ENCODE peak calls at places on chromosomes 3 and 15, in six cellular contexts. One of them, this sample, is unnamed.

GRCh38 chr3:149215474-149215873 is 6.2 kb downstream of the CP start:
- DNase-seq in psoas muscle: no peak
- DNase-seq in ovary: no peak
- DNase-seq in heart right ventricle: no peak
- DNase-seq in K562: no peak
- DNase-seq in IMR-90: no peak
- DNase-seq in this sample: no peak

GRCh38 chr3:134710313-134710680 is 59.5 kb upstream of the KY start:
- DNase-seq in IMR-90: no peak
- DNase-seq in psoas muscle: no peak
- DNase-seq in ovary: no peak
- DNase-seq in heart right ventricle: no peak
- DNase-seq in K562: no peak
- DNase-seq in this sample: no peak

GRCh38 chr3:123112232-123112631 is 45.4 kb downstream of the PDIA5 start:
- DNase-seq in K562: no peak
- DNase-seq in heart right ventricle: no peak
- DNase-seq in ovary: no peak
- DNase-seq in psoas muscle: no peak
- DNase-seq in IMR-90: no peak
- DNase-seq in this sample: no peak

GRCh38 chr3:196868297-196868661 is 559 bp downstream of the SENP5 start:
- DNase-seq in IMR-90: peak
- DNase-seq in heart right ventricle: peak
- DNase-seq in ovary: no peak
- DNase-seq in K562: peak
- DNase-seq in psoas muscle: peak
- DNase-seq in this sample: peak

GRCh38 chr3:15611018-15611417 is 9.5 kb downstream of the BTD start:
- DNase-seq in K562: no peak
- DNase-seq in heart right ventricle: no peak
- DNase-seq in psoas muscle: no peak
- DNase-seq in ovary: no peak
- DNase-seq in IMR-90: no peak
- DNase-seq in this sample: no peak

GRCh38 chr3:23580337-23580736 is 225.4 kb upstream of the UBE2E1 start:
- DNase-seq in IMR-90: peak
- DNase-seq in heart right ventricle: no peak
- DNase-seq in psoas muscle: no peak
- DNase-seq in K562: no peak
- DNase-seq in ovary: no peak
- DNase-seq in this sample: peak

GRCh38 chr15:98663045-98663444 is 14.7 kb downstream of the IGF1R start:
- DNase-seq in heart right ventricle: no peak
- DNase-seq in psoas muscle: no peak
- DNase-seq in K562: no peak
- DNase-seq in IMR-90: no peak
- DNase-seq in ovary: no peak
- DNase-seq in this sample: no peak

GRCh38 chr3:195613468-195614069 is 29.8 kb upstream of the APOD start:
- DNase-seq in IMR-90: peak
- DNase-seq in ovary: no peak
- DNase-seq in psoas muscle: no peak
- DNase-seq in K562: no peak
- DNase-seq in heart right ventricle: no peak
- DNase-seq in this sample: peak

GRCh38 chr3:37031115-37031682 is 37.9 kb downstream of the MLH1 start:
- DNase-seq in ovary: peak
- DNase-seq in K562: no peak
- DNase-seq in IMR-90: peak
- DNase-seq in psoas muscle: no peak
- DNase-seq in heart right ventricle: no peak
- DNase-seq in this sample: no peak

GRCh38 chr3:27345493-27345892 is 23.7 kb downstream of the NEK10 start:
- DNase-seq in ovary: no peak
- DNase-seq in heart right ventricle: no peak
- DNase-seq in psoas muscle: no peak
- DNase-seq in IMR-90: no peak
- DNase-seq in K562: no peak
- DNase-seq in this sample: no peak

GRCh38 chr3:147049901-147050300 is 356.4 kb downstream of the ZIC4 start:
- DNase-seq in psoas muscle: no peak
- DNase-seq in IMR-90: no peak
- DNase-seq in K562: no peak
- DNase-seq in ovary: no peak
- DNase-seq in heart right ventricle: no peak
- DNase-seq in this sample: no peak

GRCh38 chr15:99495430-99496301 is 70.1 kb upstream of the MEF2A start:
- DNase-seq in IMR-90: peak
- DNase-seq in psoas muscle: no peak
- DNase-seq in ovary: no peak
- DNase-seq in heart right ventricle: no peak
- DNase-seq in K562: no peak
- DNase-seq in this sample: no peak

GRCh38 chr15:48507416-48508065 is 138.0 kb downstream of the FBN1 start:
- DNase-seq in K562: peak
- DNase-seq in IMR-90: peak
- DNase-seq in ovary: peak
- DNase-seq in psoas muscle: no peak
- DNase-seq in heart right ventricle: peak
- DNase-seq in this sample: peak

GRCh38 chr15:45157974-45158373 is 28.2 kb downstream of the DUOX1 start:
- DNase-seq in ovary: no peak
- DNase-seq in psoas muscle: no peak
- DNase-seq in IMR-90: peak
- DNase-seq in K562: peak
- DNase-seq in heart right ventricle: no peak
- DNase-seq in this sample: peak

GRCh38 chr15:63983071-63983711 is 63.1 kb downstream of the DAPK2 start:
- DNase-seq in K562: no peak
- DNase-seq in heart right ventricle: no peak
- DNase-seq in ovary: no peak
- DNase-seq in psoas muscle: no peak
- DNase-seq in IMR-90: no peak
- DNase-seq in this sample: no peak

GRCh38 chr15:74845208-74845568 is 2.2 kb upstream of the ULK3 start:
- DNase-seq in heart right ventricle: no peak
- DNase-seq in K562: no peak
- DNase-seq in IMR-90: no peak
- DNase-seq in ovary: no peak
- DNase-seq in psoas muscle: no peak
- DNase-seq in this sample: no peak

GRCh38 chr15:35126236-35126635 is 41.1 kb upstream of the NANOGP8 start:
- DNase-seq in IMR-90: no peak
- DNase-seq in heart right ventricle: no peak
- DNase-seq in psoas muscle: no peak
- DNase-seq in K562: no peak
- DNase-seq in ovary: no peak
- DNase-seq in this sample: no peak

GRCh38 chr3:138477120-138477519 is 42.7 kb downstream of the ESYT3 start:
- DNase-seq in K562: no peak
- DNase-seq in ovary: no peak
- DNase-seq in heart right ventricle: no peak
- DNase-seq in IMR-90: no peak
- DNase-seq in psoas muscle: no peak
- DNase-seq in this sample: no peak

GRCh38 chr3:78765671-78766485 is 1001.9 kb downstream of the ROBO1 start:
- DNase-seq in heart right ventricle: no peak
- DNase-seq in ovary: no peak
- DNase-seq in psoas muscle: no peak
- DNase-seq in K562: no peak
- DNase-seq in IMR-90: no peak
- DNase-seq in this sample: no peak

GRCh38 chr3:87006844-87007439 is 16.0 kb upstream of the VGLL3 start:
- DNase-seq in psoas muscle: no peak
- DNase-seq in heart right ventricle: no peak
- DNase-seq in K562: no peak
- DNase-seq in ovary: no peak
- DNase-seq in IMR-90: peak
- DNase-seq in this sample: no peak

GRCh38 chr3:38105525-38105924 is 31.4 kb downstream of the ACAA1 start:
- DNase-seq in ovary: no peak
- DNase-seq in psoas muscle: no peak
- DNase-seq in K562: no peak
- DNase-seq in IMR-90: no peak
- DNase-seq in heart right ventricle: no peak
- DNase-seq in this sample: no peak

GRCh38 chr3:59572106-59572505 is 522.3 kb upstream of the CFAP20DC start:
- DNase-seq in psoas muscle: no peak
- DNase-seq in heart right ventricle: no peak
- DNase-seq in IMR-90: peak
- DNase-seq in ovary: no peak
- DNase-seq in K562: no peak
- DNase-seq in this sample: no peak

GRCh38 chr3:26202169-26202568 is 412.3 kb downstream of the OXSM start:
- DNase-seq in psoas muscle: no peak
- DNase-seq in IMR-90: no peak
- DNase-seq in ovary: no peak
- DNase-seq in heart right ventricle: no peak
- DNase-seq in K562: no peak
- DNase-seq in this sample: no peak

GRCh38 chr3:12993623-12994356 is 79.4 kb downstream of the IQSEC1 start:
- DNase-seq in heart right ventricle: no peak
- DNase-seq in ovary: no peak
- DNase-seq in psoas muscle: peak
- DNase-seq in IMR-90: no peak
- DNase-seq in K562: peak
- DNase-seq in this sample: no peak

GRCh38 chr15:27219636-27220035 is 248.7 kb downstream of the GABRG3 start:
- DNase-seq in K562: no peak
- DNase-seq in psoas muscle: no peak
- DNase-seq in ovary: no peak
- DNase-seq in heart right ventricle: no peak
- DNase-seq in IMR-90: no peak
- DNase-seq in this sample: no peak

GRCh38 chr3:126285369-126285768 is 71.8 kb downstream of the KLF15 start:
- DNase-seq in heart right ventricle: no peak
- DNase-seq in IMR-90: no peak
- DNase-seq in psoas muscle: no peak
- DNase-seq in ovary: no peak
- DNase-seq in K562: no peak
- DNase-seq in this sample: no peak

GRCh38 chr3:128322030-128323022 is 144.4 kb downstream of the DNAJB8 start:
- DNase-seq in K562: peak
- DNase-seq in ovary: no peak
- DNase-seq in heart right ventricle: peak
- DNase-seq in IMR-90: peak
- DNase-seq in psoas muscle: peak
- DNase-seq in this sample: no peak

GRCh38 chr3:188904670-188905069 is 267.1 kb upstream of the TPRG1 start:
- DNase-seq in K562: no peak
- DNase-seq in psoas muscle: no peak
- DNase-seq in IMR-90: peak
- DNase-seq in ovary: no peak
- DNase-seq in heart right ventricle: no peak
- DNase-seq in this sample: no peak

GRCh38 chr15:67927501-67928156 is 87.8 kb upstream of the RNU6-1 start:
- DNase-seq in heart right ventricle: peak
- DNase-seq in K562: peak
- DNase-seq in psoas muscle: no peak
- DNase-seq in ovary: peak
- DNase-seq in IMR-90: peak
- DNase-seq in this sample: peak

GRCh38 chr3:128620268-128620691 is 30.3 kb downstream of the RPN1 start:
- DNase-seq in heart right ventricle: no peak
- DNase-seq in psoas muscle: no peak
- DNase-seq in IMR-90: no peak
- DNase-seq in ovary: no peak
- DNase-seq in K562: no peak
- DNase-seq in this sample: no peak

GRCh38 chr3:128312271-128312670 is 154.4 kb downstream of the DNAJB8 start:
- DNase-seq in heart right ventricle: no peak
- DNase-seq in K562: no peak
- DNase-seq in IMR-90: no peak
- DNase-seq in psoas muscle: no peak
- DNase-seq in ovary: no peak
- DNase-seq in this sample: no peak

GRCh38 chr15:39919740-39920509 is at the start of gene GPR176:
- DNase-seq in heart right ventricle: peak
- DNase-seq in IMR-90: peak
- DNase-seq in ovary: peak
- DNase-seq in K562: no peak
- DNase-seq in psoas muscle: peak
- DNase-seq in this sample: peak

GRCh38 chr15:31360843-31361763 is 34.5 kb downstream of the KLF13 start:
- DNase-seq in IMR-90: no peak
- DNase-seq in K562: no peak
- DNase-seq in ovary: no peak
- DNase-seq in psoas muscle: no peak
- DNase-seq in heart right ventricle: peak
- DNase-seq in this sample: peak

GRCh38 chr3:64353256-64353655 is 128.0 kb upstream of the PRICKLE2 start:
- DNase-seq in IMR-90: peak
- DNase-seq in psoas muscle: no peak
- DNase-seq in K562: no peak
- DNase-seq in heart right ventricle: no peak
- DNase-seq in ovary: no peak
- DNase-seq in this sample: no peak
- H3K27ac ChIP-seq in IMR-90: peak
- H3K27ac ChIP-seq in psoas muscle: no peak
- H3K27ac ChIP-seq in K562: no peak
- H3K27ac ChIP-seq in heart right ventricle: no peak
- H3K27ac ChIP-seq in ovary: no peak
- H3K27ac ChIP-seq in this sample: no peak

GRCh38 chr3:50983887-50984286 is 309.2 kb downstream of the DOCK3 start:
- DNase-seq in psoas muscle: no peak
- DNase-seq in heart right ventricle: no peak
- DNase-seq in IMR-90: no peak
- DNase-seq in K562: no peak
- DNase-seq in ovary: no peak
- DNase-seq in this sample: no peak

GRCh38 chr3:50982540-50983325 is 308.0 kb downstream of the DOCK3 start:
- DNase-seq in IMR-90: no peak
- DNase-seq in psoas muscle: no peak
- DNase-seq in K562: no peak
- DNase-seq in heart right ventricle: no peak
- DNase-seq in ovary: no peak
- DNase-seq in this sample: no peak

GRCh38 chr3:50978991-50979667 is 304.4 kb downstream of the DOCK3 start:
- DNase-seq in heart right ventricle: no peak
- DNase-seq in psoas muscle: no peak
- DNase-seq in IMR-90: no peak
- DNase-seq in K562: peak
- DNase-seq in ovary: no peak
- DNase-seq in this sample: no peak
- TF ChIP-seq CTCF in heart right ventricle: no peak
- TF ChIP-seq CTCF in psoas muscle: no peak
- TF ChIP-seq CTCF in IMR-90: no peak
- TF ChIP-seq CTCF in K562: peak
- TF ChIP-seq CTCF in ovary: no peak
- TF ChIP-seq CTCF in this sample: no peak

GRCh38 chr15:89909611-89910010 is 3.1 kb downstream of the ARPIN start:
- DNase-seq in ovary: no peak
- DNase-seq in psoas muscle: no peak
- DNase-seq in IMR-90: no peak
- DNase-seq in K562: no peak
- DNase-seq in heart right ventricle: no peak
- DNase-seq in this sample: no peak
- H3K27ac ChIP-seq in ovary: no peak
- H3K27ac ChIP-seq in psoas muscle: no peak
- H3K27ac ChIP-seq in IMR-90: no peak
- H3K27ac ChIP-seq in K562: no peak
- H3K27ac ChIP-seq in heart right ventricle: no peak
- H3K27ac ChIP-seq in this sample: peak

GRCh38 chr15:77603616-77604406 is 28.9 kb downstream of the LINGO1 start:
- DNase-seq in ovary: no peak
- DNase-seq in heart right ventricle: no peak
- DNase-seq in IMR-90: no peak
- DNase-seq in K562: no peak
- DNase-seq in psoas muscle: no peak
- DNase-seq in this sample: no peak
- TF ChIP-seq CTCF in ovary: no peak
- TF ChIP-seq CTCF in heart right ventricle: no peak
- TF ChIP-seq CTCF in IMR-90: no peak
- TF ChIP-seq CTCF in K562: no peak
- TF ChIP-seq CTCF in psoas muscle: no peak
- TF ChIP-seq CTCF in this sample: no peak